ENCODE peak calls at places on chromosomes 11 and 22, in eight cellular contexts. X is epithelial cell of esophagus; W is activated CD8-positive, alpha-beta memory T cell treated with anti-CD3 and anti-CD28 coated beads, Interleukin-2, amount 50 U/mL, for 4 hours; N is AG09309; G is 8988T; U is cardiac fibroblast; V is naive thymus-derived CD8-positive, alpha-beta T cell; F is T1000. Y is an unnamed sample.
A peak's percentile ranks its signal among the peaks of the same experiment; 100 is the strongest.

GRCh38 chr22:25382762-25383161 is 163.3 kb downstream of the CRYBB2 start:
- DNase-seq in X (peak; percentile 18), W (no peak), N (no peak), G (no peak), U (no peak), V (no peak), F (no peak), Y (no peak)

GRCh38 chr22:48320671-48321515 is 1506.8 kb downstream of the BRD1 start:
- DNase-seq in X (no peak), W (no peak), N (no peak), G (no peak), U (no peak), V (no peak), F (no peak), Y (no peak)

GRCh38 chr22:44943701-44944324 is 66.0 kb downstream of the PHF21B start:
- DNase-seq in X (no peak), W (no peak), N (no peak), G (no peak), U (no peak), V (no peak), F (no peak), Y (no peak)

GRCh38 chr22:45009881-45010531 is at the start of gene PHF21B:
- DNase-seq in X (peak; percentile 24), W (no peak), N (no peak), G (peak; percentile 95), U (peak; percentile 18), V (no peak), F (peak; percentile 45), Y (no peak)

GRCh38 chr11:111604392-111605009 is 2.3 kb downstream of the SIK2 start:
- DNase-seq in X (peak; percentile 51), W (no peak), N (no peak), G (no peak), U (peak; percentile 66), V (no peak), F (no peak), Y (no peak)

GRCh38 chr11:2525941-2526807 is 81.4 kb downstream of the KCNQ1 start:
- DNase-seq in X (no peak), W (peak; percentile 6), N (no peak), G (no peak), U (no peak), V (no peak), F (no peak), Y (no peak)

GRCh38 chr11:37942081-37942480 is 1344.0 kb upstream of the RAG2 start:
- DNase-seq in X (peak; percentile 15), W (no peak), N (no peak), G (no peak), U (peak; percentile 4), V (no peak), F (no peak), Y (no peak)

GRCh38 chr11:28521075-28521474 is 412.9 kb downstream of the METTL15 start:
- DNase-seq in X (peak; percentile 62), W (no peak), N (no peak), G (no peak), U (no peak), V (no peak), F (no peak), Y (peak; percentile 9)

GRCh38 chr11:94521684-94522083 is 9.4 kb downstream of the C11orf97 start:
- DNase-seq in X (peak; percentile 24), W (no peak), N (no peak), G (no peak), U (peak; percentile 49), V (no peak), F (no peak), Y (no peak)

GRCh38 chr11:110317516-110317932 is 21.1 kb upstream of the RDX start:
- DNase-seq in X (peak; percentile 54), W (no peak), N (no peak), G (no peak), U (peak; percentile 51), V (no peak), F (no peak), Y (no peak)

GRCh38 chr11:119722281-119722794 is 6.7 kb downstream of the NECTIN1 start:
- DNase-seq in X (no peak), W (no peak), N (no peak), G (no peak), U (no peak), V (no peak), F (no peak), Y (no peak)

GRCh38 chr11:34318111-34319037 is 39.4 kb downstream of the ABTB2 start:
- DNase-seq in X (peak; percentile 17), W (no peak), N (peak; percentile 33), G (no peak), U (peak; percentile 53), V (no peak), F (peak; percentile 22), Y (no peak)

GRCh38 chr11:103988595-103988969 is 47.9 kb upstream of the DDI1 start:
- DNase-seq in X (peak; percentile 77), W (no peak), N (no peak), G (no peak), U (peak; percentile 33), V (no peak), F (no peak), Y (no peak)

GRCh38 chr22:33108037-33108436 is 49.9 kb upstream of the SYN3 start:
- DNase-seq in X (no peak), W (no peak), N (no peak), G (no peak), U (no peak), V (no peak), F (no peak), Y (no peak)

GRCh38 chr22:25563757-25564319 is 637 bp upstream of the GRK3 start:
- DNase-seq in X (peak; percentile 33), W (peak; percentile 23), N (no peak), G (no peak), U (no peak), V (no peak), F (no peak), Y (no peak)

GRCh38 chr22:24758164-24758799 is 16.2 kb downstream of the PIWIL3 start:
- DNase-seq in X (peak; percentile 59), W (peak; percentile 52), N (no peak), G (no peak), U (peak; percentile 75), V (peak; percentile 29), F (no peak), Y (no peak)

GRCh38 chr11:128471138-128471661 is 116.2 kb downstream of the ETS1 start:
- DNase-seq in X (no peak), W (peak; percentile 47), N (no peak), G (no peak), U (no peak), V (peak; percentile 74), F (no peak), Y (no peak)